ENCODE peak calls at places on chromosome X, in four cellular contexts. One of them, this sample, is unnamed.

GRCh38 chrX:45801554-45801953 is 600.9 kb upstream of the DIPK2B start:
- DNase-seq in H1: no peak
- DNase-seq in HepG2: no peak
- DNase-seq in K562: no peak
- DNase-seq in this sample: peak; percentile 43

GRCh38 chrX:155966876-155967275 is 30.6 kb upstream of the IL9R start:
- DNase-seq in H1: peak; percentile 43
- DNase-seq in K562: peak; percentile 59
- DNase-seq in HepG2: peak; percentile 54
- DNase-seq in this sample: no peak

GRCh38 chrX:106952988-106953387 is 32.8 kb downstream of the CLDN2 start:
- DNase-seq in K562: no peak
- DNase-seq in H1: no peak
- DNase-seq in HepG2: no peak
- DNase-seq in this sample: peak; percentile 25

GRCh38 chrX:31228909-31229308 is 157.1 kb upstream of the FTHL17 start:
- DNase-seq in H1: no peak
- DNase-seq in HepG2: no peak
- DNase-seq in K562: no peak
- DNase-seq in this sample: no peak

GRCh38 chrX:66638591-66639500 is at the start of gene EDA2R:
- DNase-seq in H1: peak; percentile 47
- DNase-seq in HepG2: peak; percentile 85
- DNase-seq in K562: no peak
- DNase-seq in this sample: peak; percentile 30

GRCh38 chrX:109856974-109857373 is 123.9 kb upstream of the ACSL4 start:
- DNase-seq in H1: no peak
- DNase-seq in HepG2: peak; percentile 28
- DNase-seq in K562: peak; percentile 30
- DNase-seq in this sample: peak; percentile 66

GRCh38 chrX:152412105-152412504 is 39.0 kb downstream of the GABRA3 start:
- DNase-seq in K562: no peak
- DNase-seq in HepG2: no peak
- DNase-seq in H1: no peak
- DNase-seq in this sample: no peak

GRCh38 chrX:153029875-153030274 is 26.4 kb upstream of the PNMA3 start:
- DNase-seq in HepG2: no peak
- DNase-seq in H1: no peak
- DNase-seq in K562: no peak
- DNase-seq in this sample: no peak

GRCh38 chrX:435536-436122 is 48.9 kb upstream of the PPP2R3B start:
- DNase-seq in HepG2: no peak
- DNase-seq in H1: no peak
- DNase-seq in K562: no peak
- DNase-seq in this sample: no peak

GRCh38 chrX:124098089-124098488 is 136.6 kb downstream of the STAG2 start:
- DNase-seq in K562: peak; percentile 12
- DNase-seq in H1: no peak
- DNase-seq in HepG2: peak; percentile 9
- DNase-seq in this sample: peak; percentile 15

GRCh38 chrX:16137416-16138107 is 14.2 kb downstream of the GRPR start:
- DNase-seq in K562: no peak
- DNase-seq in HepG2: no peak
- DNase-seq in H1: no peak
- DNase-seq in this sample: no peak

GRCh38 chrX:10326578-10326977 is 169.8 kb downstream of the CLCN4 start:
- DNase-seq in HepG2: peak; percentile 25
- DNase-seq in H1: no peak
- DNase-seq in K562: no peak
- DNase-seq in this sample: peak; percentile 1

GRCh38 chrX:28491941-28492340 is 95.3 kb upstream of the IL1RAPL1 start:
- DNase-seq in H1: no peak
- DNase-seq in K562: no peak
- DNase-seq in HepG2: no peak
- DNase-seq in this sample: no peak

GRCh38 chrX:154140206-154140605 is 3.8 kb upstream of the OPN1LW start:
- DNase-seq in HepG2: no peak
- DNase-seq in H1: no peak
- DNase-seq in K562: no peak
- DNase-seq in this sample: no peak

GRCh38 chrX:88937616-88938015 is 190.6 kb downstream of the CPXCR1 start:
- DNase-seq in HepG2: no peak
- DNase-seq in K562: no peak
- DNase-seq in H1: no peak
- DNase-seq in this sample: no peak

GRCh38 chrX:48792219-48792618 is 5.8 kb downstream of the GATA1 start:
- DNase-seq in HepG2: no peak
- DNase-seq in K562: no peak
- DNase-seq in H1: no peak
- DNase-seq in this sample: no peak

GRCh38 chrX:23118890-23119527 is 119.2 kb downstream of the DDX53 start:
- DNase-seq in HepG2: no peak
- DNase-seq in K562: no peak
- DNase-seq in H1: no peak
- DNase-seq in this sample: no peak

GRCh38 chrX:153913211-153913610 is 8.7 kb downstream of the AVPR2 start:
- DNase-seq in HepG2: no peak
- DNase-seq in K562: no peak
- DNase-seq in H1: no peak
- DNase-seq in this sample: no peak

GRCh38 chrX:50920132-50920531 is 9.6 kb downstream of the BMP15 start:
- DNase-seq in K562: no peak
- DNase-seq in H1: no peak
- DNase-seq in HepG2: peak; percentile 1
- DNase-seq in this sample: peak; percentile 46

GRCh38 chrX:62923093-62923492 is 428.0 kb downstream of the SPIN4 start:
- DNase-seq in K562: no peak
- DNase-seq in HepG2: no peak
- DNase-seq in H1: no peak
- DNase-seq in this sample: no peak

GRCh38 chrX:151973262-151973661 is 1.2 kb downstream of the GABRE start:
- DNase-seq in K562: no peak
- DNase-seq in H1: no peak
- DNase-seq in HepG2: no peak
- DNase-seq in this sample: peak; percentile 20

GRCh38 chrX:920234-920799 is 289.7 kb downstream of the SHOX start:
- DNase-seq in H1: peak; percentile 22
- DNase-seq in HepG2: no peak
- DNase-seq in K562: no peak
- DNase-seq in this sample: no peak

GRCh38 chrX:106783716-106784115 is 18.8 kb upstream of the TBC1D8B start:
- DNase-seq in H1: peak; percentile 45
- DNase-seq in K562: no peak
- DNase-seq in HepG2: no peak
- DNase-seq in this sample: no peak

GRCh38 chrX:65643046-65643785 is 24.2 kb upstream of the MSN start:
- DNase-seq in K562: no peak
- DNase-seq in HepG2: no peak
- DNase-seq in H1: no peak
- DNase-seq in this sample: peak; percentile 15

GRCh38 chrX:23333842-23334535 is 660 bp upstream of the PTCHD1 start:
- DNase-seq in H1: peak; percentile 54
- DNase-seq in K562: no peak
- DNase-seq in HepG2: no peak
- DNase-seq in this sample: no peak

GRCh38 chrX:142089193-142089592 is 115.9 kb downstream of the MAGEC2 start:
- DNase-seq in H1: no peak
- DNase-seq in K562: peak; percentile 1
- DNase-seq in HepG2: no peak
- DNase-seq in this sample: peak; percentile 1

GRCh38 chrX:136162827-136163427 is 15.6 kb downstream of the FHL1 start:
- DNase-seq in K562: peak; percentile 57
- DNase-seq in H1: peak; percentile 71
- DNase-seq in HepG2: peak; percentile 13
- DNase-seq in this sample: peak; percentile 59

DNA sequence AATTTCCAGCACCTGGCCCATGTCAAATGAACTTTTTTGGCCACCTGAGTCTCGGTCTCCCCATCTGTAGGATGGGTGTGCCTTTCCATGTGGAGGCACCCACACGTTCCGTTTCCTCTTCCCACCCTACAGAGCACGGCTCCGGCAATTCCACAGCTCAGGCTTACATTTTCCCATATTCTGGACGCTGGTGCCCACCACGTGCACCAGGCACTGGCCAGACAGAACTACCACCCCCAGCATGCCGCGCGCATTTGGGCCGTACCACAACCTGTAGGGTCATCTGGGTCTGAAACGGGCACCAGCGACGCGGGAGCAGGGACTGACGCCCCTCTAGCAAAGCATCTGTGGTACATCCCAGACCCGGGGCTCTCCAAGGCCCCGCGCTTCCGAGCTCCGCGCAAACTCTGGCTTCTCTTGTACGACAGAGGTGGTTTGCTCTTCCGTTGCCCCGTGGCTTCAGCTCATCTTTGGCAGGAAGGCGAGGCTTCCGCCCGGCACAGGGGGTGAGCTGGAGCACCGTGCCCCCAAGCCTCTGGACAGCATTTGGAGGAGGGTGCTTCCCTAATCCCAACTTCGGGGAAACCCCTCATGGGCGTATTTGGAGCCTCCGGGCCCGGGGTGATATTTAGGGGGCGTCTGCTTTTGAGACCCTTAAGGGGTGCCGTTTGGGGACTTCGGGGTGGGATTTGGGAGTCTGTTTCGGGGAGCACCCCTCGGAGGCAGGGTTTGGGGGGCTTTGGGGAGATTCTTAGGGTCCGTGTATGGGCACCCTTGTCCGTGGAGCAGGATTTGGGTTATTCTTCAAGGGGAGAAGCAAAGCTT is 3.0 kb upstream of the UBA1 start:
- DNase-seq in HepG2: peak; percentile 87
- DNase-seq in K562: peak; percentile 79
- DNase-seq in H1: peak; percentile 77
- DNase-seq in this sample: peak; percentile 88
- H2AFZ ChIP-seq in HepG2: no peak overlapping the region
- H2AFZ ChIP-seq in K562: peak overlapping the region; percentile 81
- H2AFZ ChIP-seq in H1: no peak overlapping the region
- H2AFZ ChIP-seq in this sample: peak overlapping the region; percentile 60

GRCh38 chrX:4249401-4249800 is 536.0 kb upstream of the PRKX start:
- DNase-seq in K562: no peak
- DNase-seq in H1: no peak
- DNase-seq in HepG2: no peak
- DNase-seq in this sample: no peak

GRCh38 chrX:4253092-4253491 is 539.6 kb upstream of the PRKX start:
- DNase-seq in H1: no peak
- DNase-seq in K562: no peak
- DNase-seq in HepG2: no peak
- DNase-seq in this sample: no peak
- TF ChIP-seq JUN in H1: no peak
- TF ChIP-seq JUN in K562: no peak
- TF ChIP-seq JUN in HepG2: no peak
- TF ChIP-seq JUN in this sample: no peak

GRCh38 chrX:40154229-40154852 is 56.6 kb upstream of the BCOR start:
- DNase-seq in H1: peak; percentile 46
- DNase-seq in K562: peak; percentile 58
- DNase-seq in HepG2: peak; percentile 82
- DNase-seq in this sample: no peak

GRCh38 chrX:40151211-40152172 is 53.7 kb upstream of the BCOR start:
- DNase-seq in HepG2: no peak
- DNase-seq in H1: peak; percentile 49
- DNase-seq in K562: peak; percentile 58
- DNase-seq in this sample: no peak

GRCh38 chrX:40152173-40152705 is 54.5 kb upstream of the BCOR start:
- DNase-seq in H1: peak; percentile 54
- DNase-seq in HepG2: no peak
- DNase-seq in K562: peak; percentile 28
- DNase-seq in this sample: no peak

GRCh38 chrX:40153335-40154221 is 55.8 kb upstream of the BCOR start:
- DNase-seq in K562: peak; percentile 64
- DNase-seq in HepG2: no peak
- DNase-seq in H1: peak; percentile 51
- DNase-seq in this sample: no peak

DNA sequence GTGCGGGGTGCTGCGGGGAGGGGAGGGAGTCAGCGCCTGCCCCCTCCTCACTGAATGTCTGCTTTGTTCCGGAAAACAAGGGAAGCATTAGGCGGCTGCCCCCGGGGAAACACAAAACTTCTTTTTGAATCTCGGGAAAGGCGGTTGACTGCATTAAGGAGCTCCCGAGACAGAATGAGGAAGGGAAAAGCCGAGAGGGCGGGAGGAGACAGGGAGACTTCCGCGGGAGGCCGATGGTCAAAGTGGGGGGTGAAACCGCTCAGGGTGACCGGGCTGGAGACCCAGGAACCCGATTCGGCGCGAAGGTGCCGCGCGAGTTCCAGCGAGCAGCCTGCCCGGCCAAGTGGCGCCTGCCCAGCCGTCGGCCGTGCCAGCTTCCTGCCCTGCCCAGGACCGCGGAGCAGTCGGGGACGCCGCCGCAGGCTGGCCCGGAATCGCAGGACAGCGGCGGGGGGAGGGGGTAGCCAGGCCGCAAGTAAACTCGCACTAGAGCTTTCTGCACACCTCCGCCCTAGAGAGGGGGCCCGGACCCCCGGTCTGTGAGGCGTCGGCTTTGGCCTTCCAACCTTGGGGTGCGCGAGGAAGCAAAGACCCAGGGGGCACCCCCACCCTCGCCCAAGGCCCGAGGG is 55.1 kb upstream of the BCOR start:
- DNase-seq in K562: peak; percentile 48
- DNase-seq in HepG2: no peak
- DNase-seq in H1: no peak
- DNase-seq in this sample: no peak
- H2AFZ ChIP-seq in K562: peak overlapping the region; percentile 51
- H2AFZ ChIP-seq in HepG2: no peak overlapping the region
- H2AFZ ChIP-seq in H1: no peak overlapping the region
- H2AFZ ChIP-seq in this sample: peak overlapping the region; percentile 60

GRCh38 chrX:130834149-130834548 is 68.9 kb downstream of the ENOX2 start:
- DNase-seq in HepG2: no peak
- DNase-seq in K562: no peak
- DNase-seq in H1: no peak
- DNase-seq in this sample: peak; percentile 1

GRCh38 chrX:130830599-130831346 is 72.2 kb downstream of the ENOX2 start:
- DNase-seq in K562: peak; percentile 31
- DNase-seq in H1: no peak
- DNase-seq in HepG2: no peak
- DNase-seq in this sample: no peak

GRCh38 chrX:130829526-130830515 is 73.2 kb downstream of the ENOX2 start:
- DNase-seq in HepG2: no peak
- DNase-seq in H1: no peak
- DNase-seq in K562: no peak
- DNase-seq in this sample: no peak

GRCh38 chrX:130828641-130829040 is 74.4 kb downstream of the ENOX2 start:
- DNase-seq in K562: no peak
- DNase-seq in HepG2: no peak
- DNase-seq in H1: no peak
- DNase-seq in this sample: no peak

GRCh38 chrX:130831347-130831722 is 71.7 kb downstream of the ENOX2 start:
- DNase-seq in HepG2: no peak
- DNase-seq in K562: no peak
- DNase-seq in H1: no peak
- DNase-seq in this sample: no peak
- TF ChIP-seq JUN in HepG2: no peak
- TF ChIP-seq JUN in K562: no peak
- TF ChIP-seq JUN in H1: no peak
- TF ChIP-seq JUN in this sample: no peak